ENCODE peak calls at places on chromosome 21, in ten cellular contexts. H is stimulated activated CD8-positive, alpha-beta memory T cell treated with anti-CD3 and anti-CD28 coated beads, Interleukin-15, amount 100 ng/mL, for 4 hours; N is mesothelial cell of epicardium; D is T follicular helper cell; V is posterior cingulate gyrus; J is NB4; K is NCI-H69; Y is upper lobe of left lung; E is stimulated activated CD4-positive, alpha-beta T cell treated with anti-CD3 and anti-CD28 coated beads, Interleukin-2, amount 100 ng/mL, for 48 hours; R is T-cell. W is an unnamed sample.

GRCh38 chr21:25983745-25984144 is 186.8 kb downstream of the APP start:
- DNase-seq in V (no peak), Y (no peak), K (no peak), E (no peak), J (no peak), N (no peak), D (no peak), H (no peak), R (no peak), W (no peak)

GRCh38 chr21:37546949-37547614 is 180.5 kb downstream of the DYRK1A start:
- DNase-seq in N (no peak), D (no peak), H (no peak), J (peak; percentile 41), Y (peak; percentile 37), E (no peak), K (peak; percentile 53), R (no peak), V (no peak), W (no peak)

GRCh38 chr21:15653710-15654109 is 76.1 kb upstream of the USP25 start:
- DNase-seq in Y (no peak), D (no peak), V (no peak), R (no peak), J (no peak), K (peak; percentile 43), N (no peak), H (no peak), E (no peak), W (no peak)

GRCh38 chr21:17853393-17854275 is 34.5 kb upstream of the C21orf91 start:
- DNase-seq in H (no peak), V (peak; percentile 9), Y (no peak), J (peak; percentile 0), N (no peak), R (no peak), K (no peak), E (no peak), D (no peak), W (no peak)

GRCh38 chr21:35587841-35588390 is 472.4 kb downstream of the SETD4 start:
- DNase-seq in E (no peak), H (no peak), Y (no peak), V (no peak), N (no peak), D (no peak), R (no peak), J (no peak), K (no peak), W (no peak)

GRCh38 chr21:46253610-46254124 is 25.1 kb upstream of the LSS start:
- DNase-seq in R (peak; percentile 63), H (no peak), D (peak; percentile 23), J (peak; percentile 87), E (no peak), N (no peak), V (no peak), Y (no peak), K (no peak), W (peak; percentile 22)

GRCh38 chr21:31606081-31606874 is 53.2 kb upstream of the SOD1 start:
- DNase-seq in V (no peak), N (no peak), K (no peak), R (no peak), J (no peak), Y (no peak), D (no peak), E (no peak), H (no peak), W (no peak)

GRCh38 chr21:45328198-45329087 is 40.7 kb upstream of the POFUT2 start:
- DNase-seq in E (no peak), N (no peak), K (no peak), D (no peak), R (no peak), H (no peak), J (no peak), Y (peak; percentile 85), V (no peak), W (no peak)

GRCh38 chr21:44017601-44018000 is 5.5 kb downstream of the TRAPPC10 start:
- DNase-seq in D (no peak), E (no peak), H (no peak), K (no peak), R (no peak), V (no peak), N (no peak), Y (no peak), J (no peak), W (no peak)

GRCh38 chr21:32521736-32522360 is 63.5 kb downstream of the TCP10L start:
- DNase-seq in K (no peak), V (no peak), J (no peak), Y (peak; percentile 53), D (no peak), H (no peak), R (no peak), N (no peak), E (no peak), W (no peak)